ENCODE peak calls at places on chromosome 21, in five cellular contexts. S, W, L, F and P are unnamed samples. For H3K4me1, the result is how much of the 10 kb centered on the place peaks cover.

GRCh38 chr21:20272791-20273362 is 725.3 kb upstream of the NCAM2 start:
- DNase-seq in L (no peak), S (no peak), W (no peak), F (no peak), P (no peak)

GRCh38 chr21:15204140-15204774 is 139.5 kb upstream of the NRIP1 start:
- DNase-seq in W (no peak), L (no peak), F (peak), S (no peak), P (no peak)

GRCh38 chr21:41947596-41948403 is 6.0 kb downstream of the C2CD2 start:
- DNase-seq in S (no peak), W (no peak), F (no peak), L (no peak), P (no peak)

GRCh38 chr21:45084881-45085536 is 10.6 kb downstream of the ADARB1 start:
- DNase-seq in W (no peak), L (no peak), F (no peak), S (no peak), P (no peak)

GRCh38 chr21:16193758-16194606 is 464.2 kb downstream of the USP25 start:
- DNase-seq in L (peak), S (no peak), F (peak), W (peak), P (peak)

GRCh38 chr21:45592208-45592619 is 50.0 kb upstream of the SLC19A1 start:
- DNase-seq in L (no peak), S (no peak), F (no peak), W (no peak), P (no peak)

GRCh38 chr21:36186506-36187399 is 30.1 kb downstream of the DOP1B start:
- DNase-seq in L (no peak), F (no peak), S (no peak), W (no peak), P (no peak)

GRCh38 chr21:37073417-37074194 is 552 bp downstream of the TTC3 start:
- DNase-seq in F (peak), S (peak), L (peak), W (no peak), P (peak)

GRCh38 chr21:46089285-46089684 is 8.6 kb upstream of the COL6A2 start:
- DNase-seq in S (no peak), L (no peak), W (no peak), F (no peak), P (no peak)

GRCh38 chr21:35011681-35012080 is 37.4 kb downstream of the RUNX1 start:
- DNase-seq in S (no peak), F (peak), W (no peak), L (no peak), P (no peak)
- TF ChIP-seq EZH2phosphoT487 in S (no peak), F (no peak), W (no peak), L (no peak), P (no peak)

GRCh38 chr21:32307706-32308105 is 9.1 kb downstream of the MRAP start:
- DNase-seq in F (no peak), W (no peak), S (no peak), L (no peak), P (no peak)

GRCh38 chr21:32303385-32303784 is 4.7 kb downstream of the MRAP start:
- DNase-seq in L (no peak), F (no peak), S (no peak), W (no peak), P (no peak)

GRCh38 chr21:32304998-32305397 is 6.3 kb downstream of the MRAP start:
- DNase-seq in W (no peak), S (no peak), L (no peak), F (no peak), P (no peak)

GRCh38 chr21:32308696-32309095 is 10.0 kb downstream of the MRAP start:
- DNase-seq in L (no peak), S (no peak), F (no peak), W (no peak), P (no peak)

DNA sequence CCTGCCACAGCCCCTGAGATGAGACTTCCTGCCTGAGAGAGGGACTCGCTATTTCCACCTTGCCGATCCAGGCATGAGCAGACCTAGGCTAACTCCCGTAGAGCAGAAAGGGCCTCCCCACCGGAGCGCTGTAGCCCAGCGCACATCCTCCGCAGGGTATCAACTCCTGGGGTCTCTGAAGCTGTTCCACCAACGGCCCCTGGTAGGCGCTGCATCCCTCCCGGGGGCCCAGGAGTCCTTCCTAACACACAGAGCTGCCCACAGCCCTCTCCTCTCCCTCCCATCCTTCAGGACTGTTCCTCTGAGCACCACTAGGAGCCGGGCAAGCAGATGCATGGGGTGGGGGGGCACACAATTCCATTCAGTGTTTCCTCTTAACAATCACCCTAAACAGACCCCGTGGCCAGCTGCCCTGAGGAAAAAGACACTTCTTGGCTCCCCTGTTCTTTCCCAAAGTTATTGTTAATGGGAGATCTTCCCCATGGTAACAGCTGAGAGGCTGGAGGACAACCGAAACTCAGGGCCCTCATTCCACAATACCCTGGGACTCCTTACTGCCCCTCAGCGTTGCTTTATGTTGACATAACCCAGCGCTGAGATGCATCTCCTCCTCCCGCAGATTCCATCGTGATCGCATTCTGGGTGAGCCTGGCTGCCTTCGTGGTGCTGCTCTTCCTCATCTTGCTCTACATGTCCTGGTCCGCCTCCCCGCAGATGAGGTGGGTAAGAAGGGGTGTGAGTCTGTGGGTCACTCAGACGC is 7.5 kb downstream of the MRAP start:
- DNase-seq in L (peak), S (peak), F (no peak), W (peak), P (no peak)
- TF ChIP-seq CTCF in L (peak), S (peak), F (peak), W (peak), P (no peak)

GRCh38 chr21:17782051-17782450 is 37.1 kb downstream of the C21orf91 start:
- DNase-seq in W (peak), F (no peak), S (no peak), L (no peak), P (no peak)

GRCh38 chr21:17783003-17783402 is 36.2 kb downstream of the C21orf91 start:
- DNase-seq in S (no peak), L (no peak), W (no peak), F (no peak), P (no peak)

GRCh38 chr21:17784604-17785402 is 34.4 kb downstream of the C21orf91 start:
- DNase-seq in S (no peak), W (no peak), F (peak), L (no peak), P (no peak)

GRCh38 chr21:17785403-17785788 is 33.8 kb downstream of the C21orf91 start:
- DNase-seq in W (no peak), F (no peak), L (no peak), S (no peak), P (no peak)

GRCh38 chr21:17783816-17784598 is 35.1 kb downstream of the C21orf91 start:
- DNase-seq in F (no peak), S (no peak), W (no peak), L (no peak), P (no peak)
- H3K4me1 ChIP-seq in F (under half), S (under half), W (under half), L (under half), P (under half)

GRCh38 chr21:27722095-27722494 is 755.2 kb upstream of the ADAMTS5 start:
- DNase-seq in S (no peak), L (no peak), F (peak), W (peak), P (peak)
- TF ChIP-seq EZH2phosphoT487 in S (no peak), L (no peak), F (no peak), W (no peak), P (no peak)

GRCh38 chr21:23725576-23725975 is 1881.7 kb downstream of the MRPL39 start:
- DNase-seq in W (peak), S (no peak), F (peak), L (no peak), P (no peak)
- TF ChIP-seq CTCF in W (peak), S (no peak), F (peak), L (peak), P (no peak)